ENCODE peak calls at places on chromosomes 5 and 9, in ten cellular contexts. J is colonic mucosa, E is type B pancreatic cell, U is chondrocyte, Y is GM06990, X is psoas muscle, H is Calu3, D is fibroblast of pulmonary artery, I is ovary, T is astrocyte. Q is an unnamed sample.

GRCh38 chr5:181241393-181241975 is 2.2 kb downstream of the RACK1 start:
- DNase-seq in Y (peak), J (no peak), X (no peak), H (no peak), I (no peak), U (no peak), E (no peak), T (peak), D (peak), Q (peak)

GRCh38 chr9:96719538-96720315 is 58.2 kb downstream of the ZNF510 start:
- DNase-seq in T (no peak), J (peak), D (no peak), X (no peak), Y (peak), I (no peak), U (no peak), H (peak), E (no peak), Q (no peak)

GRCh38 chr5:131671994-131672655 is 37.1 kb upstream of the RAPGEF6 start:
- DNase-seq in J (no peak), X (no peak), E (no peak), H (no peak), U (no peak), T (peak), Y (no peak), D (peak), I (peak), Q (no peak)

GRCh38 chr5:1912951-1913565 is 30.3 kb upstream of the IRX4 start:
- DNase-seq in E (no peak), T (no peak), J (no peak), Y (no peak), U (no peak), I (no peak), D (no peak), X (no peak), H (no peak), Q (no peak)

GRCh38 chr5:174418809-174419522 is 305.4 kb upstream of the MSX2 start:
- DNase-seq in U (no peak), Y (no peak), T (no peak), I (no peak), H (peak), J (no peak), X (no peak), E (no peak), D (no peak), Q (no peak)

GRCh38 chr9:126703330-126704156 is 89.8 kb downstream of the LMX1B start:
- DNase-seq in I (no peak), U (peak), H (no peak), T (no peak), J (no peak), E (peak), Y (no peak), D (no peak), X (no peak), Q (peak)

GRCh38 chr5:177405312-177405711 is 4.1 kb downstream of the F12 start:
- DNase-seq in U (no peak), E (no peak), X (no peak), J (no peak), D (no peak), Y (no peak), T (no peak), H (no peak), I (no peak), Q (no peak)

GRCh38 chr5:118561971-118562370 is 426.4 kb downstream of the DTWD2 start:
- DNase-seq in X (no peak), I (no peak), J (no peak), D (no peak), E (no peak), Y (no peak), U (no peak), T (no peak), H (no peak), Q (no peak)

GRCh38 chr5:54302267-54302687 is 8.1 kb downstream of the ARL15 start:
- DNase-seq in I (no peak), D (peak), E (no peak), H (no peak), U (no peak), T (peak), Y (no peak), J (no peak), X (no peak), Q (no peak)

GRCh38 chr9:86713456-86713855 is 233.8 kb downstream of the GAS1 start:
- DNase-seq in I (no peak), X (no peak), E (no peak), Y (no peak), D (peak), U (no peak), T (peak), J (no peak), H (no peak), Q (no peak)

GRCh38 chr9:72912476-72913381 is 40.1 kb downstream of the ALDH1A1 start:
- DNase-seq in I (no peak), H (no peak), U (no peak), X (no peak), Y (no peak), E (no peak), D (no peak), T (no peak), J (no peak), Q (no peak)

GRCh38 chr5:113425909-113426308 is 8.9 kb downstream of the TSSK1B start:
- DNase-seq in Y (no peak), J (no peak), I (no peak), E (no peak), T (no peak), X (no peak), H (no peak), D (no peak), U (no peak), Q (no peak)

GRCh38 chr5:42912184-42912766 is 100.6 kb upstream of the SELENOP start:
- DNase-seq in U (no peak), H (peak), Y (no peak), X (no peak), D (peak), T (peak), I (no peak), E (no peak), J (no peak), Q (no peak)

GRCh38 chr9:8270235-8270634 is 470.7 kb upstream of the DMAC1 start:
- DNase-seq in Y (no peak), I (no peak), J (no peak), T (no peak), E (no peak), D (no peak), U (no peak), X (no peak), H (no peak), Q (no peak)

GRCh38 chr9:120303519-120303918 is 276.4 kb downstream of the CDK5RAP2 start:
- DNase-seq in I (no peak), T (no peak), E (no peak), J (no peak), H (no peak), Y (no peak), U (no peak), D (no peak), X (no peak), Q (no peak)

GRCh38 chr9:120294003-120294402 is 286.0 kb downstream of the CDK5RAP2 start:
- DNase-seq in X (no peak), E (no peak), I (no peak), D (no peak), T (no peak), U (no peak), H (no peak), J (no peak), Y (no peak), Q (no peak)

GRCh38 chr9:120299785-120300184 is 280.2 kb downstream of the CDK5RAP2 start:
- DNase-seq in D (no peak), E (no peak), I (no peak), J (no peak), H (no peak), X (no peak), T (no peak), Y (no peak), U (no peak), Q (no peak)
- TF ChIP-seq CTCF in D (no peak), E (peak), I (no peak), J (no peak), H (no peak), X (no peak), T (no peak), Y (peak), U (no peak), Q (no peak)

GRCh38 chr5:150589791-150590601 is 50.5 kb upstream of the SYNPO start:
- DNase-seq in X (peak), J (peak), Y (no peak), I (peak), E (no peak), H (no peak), U (peak), T (no peak), D (peak), Q (no peak)
- TF ChIP-seq CTCF in X (peak), J (peak), Y (peak), I (peak), E (peak), H (no peak), U (peak), T (peak), D (peak), Q (no peak)

DNA sequence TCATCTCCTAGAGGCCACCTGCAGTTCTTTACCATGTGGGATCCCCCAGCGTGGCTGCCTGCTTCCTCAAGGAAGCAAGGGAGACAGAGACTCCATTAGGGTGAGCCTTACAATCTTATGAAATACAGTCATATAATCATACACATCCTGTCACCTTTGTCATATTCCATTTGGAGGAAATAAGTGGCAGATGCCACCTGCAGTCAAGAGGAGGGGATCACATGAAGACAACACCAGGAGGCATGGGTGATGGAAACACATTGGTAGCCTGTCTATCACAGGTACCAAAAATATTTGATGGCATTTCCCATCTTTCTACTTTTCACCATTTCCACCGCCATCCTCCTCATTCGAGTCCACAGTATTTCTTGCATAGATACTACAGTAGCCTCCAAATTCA is 15.3 kb upstream of the ERAP1 start:
- DNase-seq in I (no peak), Y (no peak), H (no peak), U (no peak), E (no peak), J (no peak), T (no peak), D (no peak), X (no peak), Q (no peak)
- TF ChIP-seq CTCF in I (no peak), Y (no peak), H (no peak), U (no peak), E (no peak), J (no peak), T (no peak), D (no peak), X (no peak), Q (no peak)

DNA sequence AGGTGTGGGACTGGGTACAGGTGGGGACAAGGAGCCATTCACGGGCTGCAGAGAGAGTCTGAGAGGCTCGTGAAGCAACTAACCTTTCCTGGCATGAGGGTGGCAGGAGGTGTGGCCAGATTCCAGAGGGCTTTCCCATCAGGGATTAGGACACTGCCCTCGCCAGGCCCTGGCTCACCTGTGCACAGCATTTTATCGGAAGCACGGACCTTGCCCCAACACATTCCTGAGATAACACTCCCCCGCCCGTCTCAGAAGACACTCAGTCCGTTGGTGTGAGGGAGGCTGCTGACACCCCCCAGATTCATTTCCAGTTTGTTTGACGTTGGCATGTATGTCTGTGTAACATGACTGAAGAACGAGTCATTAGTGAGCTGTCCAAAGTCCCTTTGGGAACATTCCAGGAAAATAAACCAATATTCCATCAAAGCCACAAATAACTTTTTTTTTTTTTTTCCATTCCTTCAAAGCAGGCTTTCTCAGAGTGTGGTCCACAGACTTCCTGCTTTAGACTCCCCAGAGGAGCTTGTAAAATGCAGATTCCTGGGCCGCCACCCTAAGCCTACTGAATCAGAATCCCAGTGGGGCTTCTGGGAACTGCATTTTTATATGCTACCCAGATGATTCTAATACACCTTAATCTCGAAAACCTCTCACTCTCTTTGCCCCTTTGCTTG is 23.4 kb downstream of the WWC1 start:
- DNase-seq in I (no peak), U (no peak), J (peak), Y (no peak), D (peak), X (no peak), T (peak), E (no peak), H (peak), Q (no peak)
- TF ChIP-seq CTCF in I (no peak), U (peak), J (no peak), Y (no peak), D (no peak), X (no peak), T (peak), E (no peak), H (peak), Q (no peak)

DNA sequence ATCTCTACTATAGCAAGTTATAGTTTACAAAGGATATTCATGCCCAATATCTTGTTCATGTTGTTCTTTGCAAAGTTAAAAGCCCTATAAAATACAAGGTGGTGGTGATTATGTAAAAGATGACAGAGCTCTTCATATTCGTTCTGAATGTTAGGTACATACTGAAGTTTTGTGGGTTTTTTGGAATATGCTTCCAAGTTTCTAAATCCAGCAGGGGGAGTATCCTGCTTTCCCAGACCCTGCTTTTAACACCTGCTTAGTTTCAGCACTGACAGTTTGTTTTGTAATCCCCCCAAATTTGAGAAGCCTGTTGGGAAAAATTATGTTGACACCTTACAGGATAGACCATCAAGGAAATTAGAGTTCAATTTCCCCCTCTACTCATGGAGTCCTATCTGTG is 438.3 kb downstream of the SH3GL2 start:
- DNase-seq in X (no peak), H (no peak), E (no peak), I (no peak), T (no peak), D (no peak), U (no peak), Y (no peak), J (no peak), Q (no peak)
- TF ChIP-seq CTCF in X (no peak), H (no peak), E (peak), I (no peak), T (no peak), D (no peak), U (peak), Y (no peak), J (no peak), Q (no peak)

GRCh38 chr5:111670826-111671492 is 86.0 kb downstream of the NREP start:
- DNase-seq in I (no peak), H (no peak), J (no peak), T (no peak), D (no peak), U (no peak), Y (no peak), E (no peak), X (no peak), Q (no peak)
- TF ChIP-seq CTCF in I (no peak), H (no peak), J (no peak), T (peak), D (peak), U (peak), Y (no peak), E (peak), X (no peak), Q (no peak)

DNA sequence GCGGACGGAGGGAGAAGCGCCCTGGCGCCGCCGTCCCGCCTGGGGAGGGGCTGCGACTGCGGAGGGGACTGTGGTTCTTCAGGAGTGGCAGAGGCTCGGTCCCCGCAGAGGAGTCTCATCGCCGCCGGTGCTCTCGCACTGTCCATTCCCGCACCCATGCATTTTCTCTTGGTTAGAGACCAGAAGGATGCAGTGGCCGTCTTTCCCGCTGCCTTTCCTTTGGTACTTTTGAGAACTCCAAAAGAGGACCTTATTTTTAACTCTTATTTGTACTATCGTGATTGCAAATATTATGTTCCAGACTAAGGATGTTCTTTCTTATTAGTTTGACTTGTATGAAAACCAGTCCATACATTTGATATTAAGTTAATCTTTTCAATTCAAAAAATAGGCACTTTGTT is 611 bp downstream of the ZFYVE16 start:
- DNase-seq in I (no peak), D (peak), E (no peak), X (peak), J (no peak), H (peak), Y (no peak), U (no peak), T (peak), Q (no peak)
- TF ChIP-seq CTCF in I (peak), D (peak), E (no peak), X (no peak), J (no peak), H (no peak), Y (no peak), U (peak), T (no peak), Q (peak)